ENCODE peak calls at places on chromosomes 1 and 21, in seven cellular contexts. One of them, this sample, is unnamed.

GRCh38 chr21:37237764-37238163 is 29.4 kb downstream of the VPS26C start:
- DNase-seq in cardiac fibroblast: no peak
- DNase-seq in NB4: no peak
- DNase-seq in HFF-Myc: no peak
- DNase-seq in neural progenitor cell: no peak
- DNase-seq in epithelial cell of esophagus: no peak
- DNase-seq in tibial nerve: no peak
- DNase-seq in this sample: no peak

GRCh38 chr1:2208309-2209239 is 14.0 kb upstream of the FAAP20 start:
- DNase-seq in cardiac fibroblast: peak
- DNase-seq in NB4: no peak
- DNase-seq in HFF-Myc: no peak
- DNase-seq in neural progenitor cell: no peak
- DNase-seq in epithelial cell of esophagus: peak
- DNase-seq in tibial nerve: peak
- DNase-seq in this sample: peak

GRCh38 chr1:38127432-38127831 is 80.8 kb upstream of the POU3F1 start:
- DNase-seq in cardiac fibroblast: peak
- DNase-seq in NB4: no peak
- DNase-seq in HFF-Myc: no peak
- DNase-seq in neural progenitor cell: no peak
- DNase-seq in epithelial cell of esophagus: no peak
- DNase-seq in tibial nerve: no peak
- DNase-seq in this sample: no peak

GRCh38 chr1:154954541-154954940 is 1.4 kb downstream of the PBXIP1 start:
- DNase-seq in cardiac fibroblast: no peak
- DNase-seq in NB4: no peak
- DNase-seq in HFF-Myc: no peak
- DNase-seq in neural progenitor cell: peak
- DNase-seq in epithelial cell of esophagus: no peak
- DNase-seq in tibial nerve: no peak
- DNase-seq in this sample: no peak

GRCh38 chr21:26769613-26770188 is 75.5 kb downstream of the ADAMTS1 start:
- DNase-seq in cardiac fibroblast: peak
- DNase-seq in NB4: peak
- DNase-seq in HFF-Myc: no peak
- DNase-seq in neural progenitor cell: peak
- DNase-seq in epithelial cell of esophagus: peak
- DNase-seq in tibial nerve: peak
- DNase-seq in this sample: no peak

GRCh38 chr1:224273651-224274050 is 56.3 kb downstream of the NVL start:
- DNase-seq in cardiac fibroblast: peak
- DNase-seq in NB4: no peak
- DNase-seq in HFF-Myc: no peak
- DNase-seq in neural progenitor cell: no peak
- DNase-seq in epithelial cell of esophagus: peak
- DNase-seq in tibial nerve: no peak
- DNase-seq in this sample: no peak

GRCh38 chr1:159600894-159601293 is 13.3 kb downstream of the APCS start:
- DNase-seq in cardiac fibroblast: no peak
- DNase-seq in NB4: no peak
- DNase-seq in HFF-Myc: no peak
- DNase-seq in neural progenitor cell: no peak
- DNase-seq in epithelial cell of esophagus: no peak
- DNase-seq in tibial nerve: no peak
- DNase-seq in this sample: no peak

GRCh38 chr1:7621334-7622219 is 149.5 kb upstream of the VAMP3 start:
- DNase-seq in cardiac fibroblast: peak
- DNase-seq in NB4: peak
- DNase-seq in HFF-Myc: no peak
- DNase-seq in neural progenitor cell: no peak
- DNase-seq in epithelial cell of esophagus: no peak
- DNase-seq in tibial nerve: no peak
- DNase-seq in this sample: no peak

GRCh38 chr1:151638812-151639211 is 27.0 kb downstream of the SNX27 start:
- DNase-seq in cardiac fibroblast: no peak
- DNase-seq in NB4: no peak
- DNase-seq in HFF-Myc: no peak
- DNase-seq in neural progenitor cell: no peak
- DNase-seq in epithelial cell of esophagus: no peak
- DNase-seq in tibial nerve: no peak
- DNase-seq in this sample: no peak

GRCh38 chr1:206039046-206039929 is 13.7 kb upstream of the RHEX start:
- DNase-seq in cardiac fibroblast: no peak
- DNase-seq in NB4: no peak
- DNase-seq in HFF-Myc: no peak
- DNase-seq in neural progenitor cell: peak
- DNase-seq in epithelial cell of esophagus: no peak
- DNase-seq in tibial nerve: no peak
- DNase-seq in this sample: no peak

GRCh38 chr1:7145947-7146346 is 360.7 kb downstream of the CAMTA1 start:
- DNase-seq in cardiac fibroblast: no peak
- DNase-seq in NB4: no peak
- DNase-seq in HFF-Myc: no peak
- DNase-seq in neural progenitor cell: no peak
- DNase-seq in epithelial cell of esophagus: no peak
- DNase-seq in tibial nerve: no peak
- DNase-seq in this sample: no peak

GRCh38 chr21:34639882-34640788 is 25.2 kb upstream of the RCAN1 start:
- DNase-seq in cardiac fibroblast: no peak
- DNase-seq in NB4: no peak
- DNase-seq in HFF-Myc: no peak
- DNase-seq in neural progenitor cell: no peak
- DNase-seq in epithelial cell of esophagus: peak
- DNase-seq in tibial nerve: no peak
- DNase-seq in this sample: no peak

GRCh38 chr1:236159704-236160539 is 17.6 kb downstream of the GPR137B start:
- DNase-seq in cardiac fibroblast: no peak
- DNase-seq in NB4: no peak
- DNase-seq in HFF-Myc: no peak
- DNase-seq in neural progenitor cell: no peak
- DNase-seq in epithelial cell of esophagus: no peak
- DNase-seq in tibial nerve: no peak
- DNase-seq in this sample: no peak

GRCh38 chr1:185439727-185440415 is 122.8 kb upstream of the IVNS1ABP start:
- DNase-seq in cardiac fibroblast: peak
- DNase-seq in NB4: no peak
- DNase-seq in HFF-Myc: peak
- DNase-seq in neural progenitor cell: no peak
- DNase-seq in epithelial cell of esophagus: peak
- DNase-seq in tibial nerve: no peak
- DNase-seq in this sample: no peak

GRCh38 chr1:22163578-22163977 is 20.7 kb upstream of the WNT4 start:
- DNase-seq in cardiac fibroblast: no peak
- DNase-seq in NB4: no peak
- DNase-seq in HFF-Myc: no peak
- DNase-seq in neural progenitor cell: no peak
- DNase-seq in epithelial cell of esophagus: no peak
- DNase-seq in tibial nerve: no peak
- DNase-seq in this sample: no peak

GRCh38 chr1:20068722-20069121 is 1.3 kb upstream of the PLA2G5 start:
- DNase-seq in cardiac fibroblast: no peak
- DNase-seq in NB4: no peak
- DNase-seq in HFF-Myc: no peak
- DNase-seq in neural progenitor cell: no peak
- DNase-seq in epithelial cell of esophagus: no peak
- DNase-seq in tibial nerve: no peak
- DNase-seq in this sample: no peak

GRCh38 chr1:169109561-169110134 is 3.2 kb downstream of the ATP1B1 start:
- DNase-seq in cardiac fibroblast: peak
- DNase-seq in NB4: peak
- DNase-seq in HFF-Myc: peak
- DNase-seq in neural progenitor cell: peak
- DNase-seq in epithelial cell of esophagus: peak
- DNase-seq in tibial nerve: no peak
- DNase-seq in this sample: peak

GRCh38 chr1:93758842-93759515 is 77.3 kb upstream of the BCAR3 start:
- DNase-seq in cardiac fibroblast: peak
- DNase-seq in NB4: peak
- DNase-seq in HFF-Myc: no peak
- DNase-seq in neural progenitor cell: no peak
- DNase-seq in epithelial cell of esophagus: peak
- DNase-seq in tibial nerve: no peak
- DNase-seq in this sample: no peak

GRCh38 chr21:41446571-41446970 is 20.5 kb downstream of the MX1 start:
- DNase-seq in cardiac fibroblast: no peak
- DNase-seq in NB4: no peak
- DNase-seq in HFF-Myc: no peak
- DNase-seq in neural progenitor cell: no peak
- DNase-seq in epithelial cell of esophagus: no peak
- DNase-seq in tibial nerve: no peak
- DNase-seq in this sample: no peak

GRCh38 chr1:67390041-67390887 is 39.9 kb downstream of the SERBP1 start:
- DNase-seq in cardiac fibroblast: peak
- DNase-seq in NB4: no peak
- DNase-seq in HFF-Myc: no peak
- DNase-seq in neural progenitor cell: no peak
- DNase-seq in epithelial cell of esophagus: peak
- DNase-seq in tibial nerve: no peak
- DNase-seq in this sample: no peak

GRCh38 chr21:41768371-41769042 is 1.7 kb upstream of the RIPK4 start:
- DNase-seq in cardiac fibroblast: peak
- DNase-seq in NB4: peak
- DNase-seq in HFF-Myc: no peak
- DNase-seq in neural progenitor cell: peak
- DNase-seq in epithelial cell of esophagus: peak
- DNase-seq in tibial nerve: no peak
- DNase-seq in this sample: peak

GRCh38 chr21:45706299-45706698 is 62.8 kb downstream of the PCBP3 start:
- DNase-seq in cardiac fibroblast: no peak
- DNase-seq in NB4: no peak
- DNase-seq in HFF-Myc: no peak
- DNase-seq in neural progenitor cell: no peak
- DNase-seq in epithelial cell of esophagus: no peak
- DNase-seq in tibial nerve: no peak
- DNase-seq in this sample: no peak

GRCh38 chr1:221839794-221840395 is 98.0 kb upstream of the DUSP10 start:
- DNase-seq in cardiac fibroblast: peak
- DNase-seq in NB4: peak
- DNase-seq in HFF-Myc: no peak
- DNase-seq in neural progenitor cell: no peak
- DNase-seq in epithelial cell of esophagus: peak
- DNase-seq in tibial nerve: peak
- DNase-seq in this sample: no peak

GRCh38 chr1:45913183-45913924 is 109.9 kb downstream of the MAST2 start:
- DNase-seq in cardiac fibroblast: peak
- DNase-seq in NB4: no peak
- DNase-seq in HFF-Myc: peak
- DNase-seq in neural progenitor cell: peak
- DNase-seq in epithelial cell of esophagus: peak
- DNase-seq in tibial nerve: peak
- DNase-seq in this sample: peak

GRCh38 chr1:194151056-194151455 is 964.6 kb upstream of the B3GALT2 start:
- DNase-seq in cardiac fibroblast: no peak
- DNase-seq in NB4: no peak
- DNase-seq in HFF-Myc: no peak
- DNase-seq in neural progenitor cell: no peak
- DNase-seq in epithelial cell of esophagus: no peak
- DNase-seq in tibial nerve: no peak
- DNase-seq in this sample: no peak

GRCh38 chr1:230979952-230980351 is 1.1 kb downstream of the ARV1 start:
- DNase-seq in cardiac fibroblast: no peak
- DNase-seq in NB4: peak
- DNase-seq in HFF-Myc: no peak
- DNase-seq in neural progenitor cell: no peak
- DNase-seq in epithelial cell of esophagus: no peak
- DNase-seq in tibial nerve: no peak
- DNase-seq in this sample: no peak
- H3K4me3 ChIP-seq in cardiac fibroblast: no peak
- H3K4me3 ChIP-seq in NB4: peak
- H3K4me3 ChIP-seq in HFF-Myc: peak
- H3K4me3 ChIP-seq in neural progenitor cell: peak
- H3K4me3 ChIP-seq in epithelial cell of esophagus: peak
- H3K4me3 ChIP-seq in tibial nerve: peak
- H3K4me3 ChIP-seq in this sample: peak

DNA sequence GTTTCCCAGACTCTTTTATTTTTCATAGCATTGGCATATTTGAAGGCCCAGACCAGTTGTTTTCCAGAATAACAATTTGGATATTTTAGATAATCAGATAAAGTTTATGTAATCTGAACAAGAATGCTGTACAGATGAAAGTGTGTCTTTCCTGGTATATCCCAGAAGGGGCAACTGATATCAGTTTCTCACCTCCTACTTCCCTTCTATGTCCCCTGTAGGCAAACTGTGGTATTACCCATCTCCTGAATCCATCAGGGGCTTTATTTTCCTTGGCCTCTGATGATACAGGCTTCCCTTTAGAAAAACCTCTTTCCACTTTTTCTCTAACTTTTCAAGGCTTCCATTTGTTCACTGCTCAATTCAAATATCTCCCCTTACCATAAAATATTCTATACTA is 87.5 kb upstream of the RGS1 start:
- DNase-seq in cardiac fibroblast: no peak
- DNase-seq in NB4: no peak
- DNase-seq in HFF-Myc: no peak
- DNase-seq in neural progenitor cell: peak
- DNase-seq in epithelial cell of esophagus: peak
- DNase-seq in tibial nerve: no peak
- DNase-seq in this sample: no peak
- TF ChIP-seq CTCF in cardiac fibroblast: peak
- TF ChIP-seq CTCF in NB4: no peak
- TF ChIP-seq CTCF in HFF-Myc: peak
- TF ChIP-seq CTCF in neural progenitor cell: peak
- TF ChIP-seq CTCF in epithelial cell of esophagus: no peak
- TF ChIP-seq CTCF in tibial nerve: no peak
- TF ChIP-seq CTCF in this sample: no peak

DNA sequence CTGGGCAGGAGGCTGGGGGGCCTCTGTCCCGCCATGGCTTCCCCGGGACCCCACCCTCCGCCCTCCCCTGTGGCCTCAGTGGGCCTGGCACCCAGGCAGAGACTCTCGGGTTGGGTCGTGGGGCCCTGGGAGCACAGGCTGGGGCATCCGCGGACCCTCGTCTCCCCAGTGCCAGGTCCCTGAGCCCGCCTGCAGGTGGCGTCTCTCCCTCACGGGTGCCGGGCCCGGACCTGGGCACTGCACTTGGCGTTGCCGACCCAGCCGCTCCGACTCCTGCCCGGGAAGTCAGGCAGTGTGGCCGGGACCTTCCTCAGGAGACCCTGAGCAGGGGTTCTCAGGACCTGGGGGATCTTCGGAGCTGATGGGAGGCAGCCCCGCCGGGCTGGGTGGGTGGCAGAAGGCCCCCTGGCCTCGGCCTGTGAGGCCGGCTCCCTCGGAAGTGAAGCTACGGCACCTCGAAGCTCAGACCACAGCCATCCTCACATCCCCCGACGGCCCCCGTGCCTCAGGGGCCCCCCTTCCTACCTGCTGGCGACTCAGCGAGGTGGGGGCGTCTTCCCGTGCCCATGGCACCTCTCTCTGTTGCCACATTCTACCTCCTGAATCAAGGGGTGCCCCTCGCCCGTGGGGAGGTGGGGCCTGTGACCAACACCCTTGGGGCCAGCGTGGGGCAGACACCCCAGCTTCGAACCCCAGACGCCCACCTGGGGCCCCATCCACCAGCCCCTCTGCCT is 6.4 kb upstream of the C1orf159 start:
- DNase-seq in cardiac fibroblast: peak
- DNase-seq in NB4: peak
- DNase-seq in HFF-Myc: no peak
- DNase-seq in neural progenitor cell: peak
- DNase-seq in epithelial cell of esophagus: peak
- DNase-seq in tibial nerve: peak
- DNase-seq in this sample: no peak
- H3K4me3 ChIP-seq in cardiac fibroblast: no peak
- H3K4me3 ChIP-seq in NB4: no peak
- H3K4me3 ChIP-seq in HFF-Myc: no peak
- H3K4me3 ChIP-seq in neural progenitor cell: no peak
- H3K4me3 ChIP-seq in epithelial cell of esophagus: no peak
- H3K4me3 ChIP-seq in tibial nerve: peak
- H3K4me3 ChIP-seq in this sample: peak

GRCh38 chr21:39705849-39706248 is 39.1 kb upstream of the IGSF5 start:
- DNase-seq in cardiac fibroblast: no peak
- DNase-seq in NB4: no peak
- DNase-seq in HFF-Myc: no peak
- DNase-seq in neural progenitor cell: no peak
- DNase-seq in epithelial cell of esophagus: no peak
- DNase-seq in tibial nerve: no peak
- DNase-seq in this sample: no peak
- TF ChIP-seq CTCF in cardiac fibroblast: no peak
- TF ChIP-seq CTCF in NB4: no peak
- TF ChIP-seq CTCF in HFF-Myc: no peak
- TF ChIP-seq CTCF in neural progenitor cell: no peak
- TF ChIP-seq CTCF in epithelial cell of esophagus: no peak
- TF ChIP-seq CTCF in tibial nerve: no peak
- TF ChIP-seq CTCF in this sample: no peak

This sample was measured in AG04449.